ENCODE peak calls at places on chromosomes 3 and 15, in eight cellular contexts. M is transverse colon, J is cardiac muscle cell, L is heart left ventricle, N is tibial nerve, P is GM13976, R is AG04450, W is body of pancreas. B is an unnamed sample.

GRCh38 chr15:94352940-94353820 is 121.8 kb downstream of the MCTP2 start:
- DNase-seq in P (no peak), W (no peak), L (no peak), N (no peak), M (no peak), R (no peak), J (peak; percentile 40), B (no peak)

GRCh38 chr15:67977690-67978089 is 76.4 kb upstream of the PIAS1 start:
- DNase-seq in M (no peak), P (no peak), W (no peak), R (no peak), J (no peak), N (no peak), L (no peak), B (no peak)

GRCh38 chr15:43361313-43361903 is 9.4 kb downstream of the ZSCAN29 start:
- DNase-seq in L (no peak), P (no peak), N (no peak), R (no peak), W (no peak), M (no peak), J (no peak), B (no peak)

GRCh38 chr15:71114066-71114680 is 1.1 kb upstream of the THSD4 start:
- DNase-seq in M (no peak), W (no peak), J (no peak), N (no peak), R (no peak), P (no peak), L (no peak), B (no peak)

GRCh38 chr3:197017003-197017402 is 12.6 kb downstream of the MELTF start:
- DNase-seq in N (no peak), W (no peak), R (no peak), L (no peak), J (no peak), P (no peak), M (no peak), B (no peak)

GRCh38 chr15:75864213-75865059 is 21.2 kb downstream of the UBE2Q2 start:
- DNase-seq in L (no peak), M (no peak), N (no peak), W (no peak), R (no peak), P (no peak), J (peak; percentile 47), B (no peak)

GRCh38 chr15:82805994-82806406 is at the start of gene FSD2:
- DNase-seq in L (peak; percentile 71), P (peak; percentile 45), R (no peak), J (no peak), N (no peak), M (peak; percentile 11), W (no peak), B (no peak)

GRCh38 chr15:70354260-70354894 is 256.7 kb upstream of the TLE3 start:
- DNase-seq in P (no peak), L (no peak), W (no peak), N (no peak), R (no peak), J (no peak), M (no peak), B (no peak)

GRCh38 chr3:189871384-189871783 is 240.2 kb downstream of the TP63 start:
- DNase-seq in J (no peak), W (no peak), P (no peak), N (no peak), R (no peak), L (no peak), M (no peak), B (no peak)

GRCh38 chr15:98949624-98950023 is 58.0 kb downstream of the PGPEP1L start:
- DNase-seq in P (no peak), N (no peak), J (no peak), L (no peak), R (no peak), W (no peak), M (no peak), B (no peak)

GRCh38 chr15:98513428-98513991 is 134.8 kb upstream of the IGF1R start:
- DNase-seq in W (no peak), N (no peak), J (no peak), P (no peak), R (no peak), M (no peak), L (no peak), B (no peak)

GRCh38 chr3:110027446-110027845 is 690.1 kb upstream of the DPPA4 start:
- DNase-seq in L (no peak), P (no peak), W (no peak), M (no peak), J (peak; percentile 67), R (peak; percentile 39), N (no peak), B (peak; percentile 32)

GRCh38 chr3:13880811-13881156 is 913 bp upstream of the WNT7A start:
- DNase-seq in W (no peak), P (no peak), N (no peak), L (no peak), R (no peak), M (no peak), J (no peak), B (no peak)
- TF ChIP-seq CTCF in W (peak; percentile 26), P (no peak), N (no peak), L (no peak), R (no peak), M (no peak), J (no peak), B (no peak)

DNA sequence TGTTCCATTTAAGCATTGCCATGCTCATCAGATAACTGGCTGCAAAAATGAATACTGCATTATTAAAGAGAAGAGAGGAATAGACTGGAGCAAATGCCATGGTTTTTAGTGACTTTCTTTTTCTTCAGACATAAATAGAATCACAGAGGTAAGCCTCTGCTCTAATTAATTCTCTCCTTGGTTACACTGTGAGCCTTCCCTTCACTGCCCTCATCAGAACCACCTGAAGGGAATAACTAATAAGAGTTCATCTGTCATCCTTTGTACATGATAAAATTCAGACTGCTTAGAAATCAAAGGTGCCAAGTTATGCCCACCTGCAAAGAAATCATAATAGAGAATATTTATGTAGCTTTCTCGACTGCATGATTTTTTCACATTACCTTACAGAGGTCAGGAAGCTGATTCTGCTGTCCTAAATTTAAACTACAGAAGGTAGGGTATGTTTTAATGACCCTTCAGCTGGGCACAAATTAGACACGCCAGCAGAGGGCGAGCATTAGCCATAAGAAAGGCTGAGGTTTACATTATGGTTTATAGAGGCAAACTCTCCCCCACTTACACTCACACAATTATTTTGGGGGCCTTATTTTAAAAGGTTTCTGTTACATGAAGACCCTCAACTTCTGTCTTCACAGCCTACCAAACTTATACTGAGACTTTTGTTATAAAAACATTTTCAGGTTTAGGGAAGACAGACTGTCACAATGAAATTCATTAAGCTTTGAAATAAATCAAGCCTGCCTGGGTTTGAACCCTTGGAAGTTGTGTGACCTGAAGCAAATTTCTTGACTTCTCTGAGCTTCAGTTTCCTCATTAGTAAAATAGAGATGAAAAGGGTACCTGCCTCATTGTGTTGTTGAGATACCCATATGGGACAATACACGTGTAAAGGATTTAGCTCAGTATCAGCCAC is 15.3 kb upstream of the UNC13C start:
- DNase-seq in W (peak; percentile 55), J (peak; percentile 25), L (no peak), M (peak; percentile 25), N (peak; percentile 32), P (no peak), R (no peak), B (no peak)
- TF ChIP-seq CTCF in W (no peak), J (peak; percentile 40), L (peak; percentile 42), M (peak; percentile 24), N (peak; percentile 22), P (peak; percentile 14), R (peak; percentile 47), B (no peak)

DNA sequence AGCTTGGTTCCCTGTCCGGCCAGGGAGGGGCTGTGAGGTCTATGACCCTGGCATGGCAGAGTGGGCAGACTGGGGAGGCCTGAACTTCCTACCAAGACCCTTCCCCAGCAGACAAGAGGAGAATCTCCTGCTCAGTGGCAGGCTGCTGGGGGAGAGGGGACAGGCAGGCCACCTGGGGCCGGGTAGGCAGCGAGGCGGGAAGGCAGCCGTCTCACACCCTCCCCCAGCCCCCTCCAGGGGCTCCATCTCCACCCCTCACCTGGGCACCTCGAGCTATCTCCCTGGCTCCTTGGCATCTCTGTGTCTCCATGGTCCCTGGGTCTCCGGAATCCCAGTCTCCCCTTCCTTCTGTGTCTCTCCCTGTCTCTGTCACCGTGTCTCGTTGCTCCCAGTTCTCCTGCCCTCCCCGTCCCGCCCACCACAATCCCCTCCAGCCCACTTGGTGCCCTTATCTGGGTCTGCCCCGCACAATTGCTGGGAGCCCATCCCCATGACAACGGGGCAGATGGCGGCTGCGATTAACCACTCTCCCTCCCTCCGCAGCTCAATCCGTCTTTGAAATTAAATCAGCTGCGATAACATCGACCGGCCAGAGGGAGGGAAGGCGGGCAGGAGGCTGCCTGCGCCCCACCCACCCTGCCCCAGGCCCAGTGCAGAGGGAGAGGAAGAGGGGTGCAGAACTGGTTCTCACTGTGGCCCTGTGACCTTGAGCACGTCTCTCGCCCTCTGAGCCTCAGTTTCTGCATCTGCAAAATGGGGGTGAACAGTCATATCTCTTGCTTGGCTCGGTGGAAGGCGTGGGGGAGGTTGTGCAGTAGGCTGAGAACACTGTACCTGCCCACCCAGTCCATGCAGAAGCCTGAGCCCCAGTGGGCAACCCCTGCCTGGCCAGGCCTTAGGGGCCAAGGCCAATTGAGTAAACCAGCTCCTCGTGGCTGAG is 9.6 kb downstream of the DNAJB8 start:
- DNase-seq in P (no peak), J (no peak), M (no peak), W (no peak), L (no peak), N (no peak), R (no peak), B (no peak)
- TF ChIP-seq CTCF in P (no peak), J (no peak), M (no peak), W (no peak), L (no peak), N (no peak), R (no peak), B (no peak)

GRCh38 chr3:128864351-128864811 is 15.0 kb upstream of the ACAD9 start:
- DNase-seq in P (no peak), M (no peak), W (no peak), N (no peak), J (no peak), L (no peak), R (no peak), B (no peak)

GRCh38 chr3:128861491-128861890 is 17.9 kb upstream of the ACAD9 start:
- DNase-seq in J (no peak), L (no peak), W (no peak), N (no peak), R (no peak), P (no peak), M (no peak), B (no peak)

GRCh38 chr3:128867200-128868125 is 12.0 kb upstream of the ACAD9 start:
- DNase-seq in R (no peak), L (no peak), P (no peak), M (no peak), W (no peak), J (no peak), N (no peak), B (no peak)

GRCh38 chr3:128859573-128860154 is 19.8 kb upstream of the ACAD9 start:
- DNase-seq in N (no peak), P (no peak), R (no peak), M (no peak), J (peak; percentile 13), W (no peak), L (no peak), B (no peak)

DNA sequence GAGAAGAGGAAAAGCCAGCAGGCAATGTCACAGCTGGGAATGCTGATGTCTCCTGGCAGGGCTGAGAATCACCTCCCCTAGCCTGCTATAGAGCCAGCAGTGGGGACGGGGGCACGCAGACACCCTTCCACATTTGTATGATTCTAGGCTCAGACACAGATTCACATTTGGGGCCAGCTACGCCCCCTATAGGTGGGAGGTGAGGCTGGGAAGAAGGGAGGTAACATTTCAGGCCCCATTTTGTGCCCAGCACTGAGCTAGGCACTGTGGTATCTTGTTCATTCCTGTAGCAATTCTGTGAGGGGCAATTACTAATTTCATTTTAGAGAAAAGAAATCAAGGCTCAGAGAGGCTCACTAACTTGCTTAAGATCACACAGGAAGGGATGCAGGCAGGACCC is 15.9 kb upstream of the ACAD9 start:
- DNase-seq in L (no peak), W (no peak), M (no peak), N (no peak), P (no peak), R (no peak), J (no peak), B (no peak)
- TF ChIP-seq CTCF in L (no peak), W (no peak), M (no peak), N (no peak), P (no peak), R (peak; percentile 19), J (peak; percentile 34), B (peak; percentile 28)